ENCODE peak calls at places on chromosomes 5 and 9, in ten cellular contexts. E is body of pancreas, H is endothelial cell of umbilical vein, M is testis, Z is foreskin fibroblast, Y is neural progenitor cell, I is aorta, G is AG09309, S is brain microvascular endothelial cell, P is sigmoid colon. W is an unnamed sample.

GRCh38 chr9:85200726-85201402 is 531.3 kb downstream of the NTRK2 start:
- DNase-seq in G (peak; percentile 29), H (peak; percentile 94), P (no peak), Y (no peak), E (peak; percentile 82), S (peak; percentile 49), I (peak; percentile 53), M (no peak), Z (peak; percentile 34), W (no peak)

GRCh38 chr5:53923969-53924876 is 363.8 kb downstream of the NDUFS4 start:
- DNase-seq in Z (no peak), I (no peak), S (no peak), Y (no peak), G (no peak), P (no peak), H (no peak), M (no peak), E (no peak), W (no peak)

GRCh38 chr5:80835128-80835527 is 125.0 kb upstream of the RASGRF2 start:
- DNase-seq in M (no peak), I (no peak), G (no peak), E (no peak), P (no peak), Y (no peak), H (no peak), Z (no peak), S (no peak), W (no peak)

GRCh38 chr9:82673201-82673600 is 389.7 kb downstream of the RASEF start:
- DNase-seq in H (no peak), P (no peak), Z (no peak), Y (no peak), G (no peak), S (no peak), I (no peak), E (no peak), M (no peak), W (no peak)

GRCh38 chr9:96361668-96362067 is 21.8 kb downstream of the SLC35D2 start:
- DNase-seq in S (no peak), M (no peak), H (no peak), Z (no peak), P (no peak), G (no peak), E (no peak), Y (no peak), I (no peak), W (no peak)

GRCh38 chr5:137142371-137143243 is 356.5 kb downstream of the SPOCK1 start:
- DNase-seq in P (no peak), S (peak; percentile 69), M (peak; percentile 48), I (peak; percentile 80), G (peak; percentile 91), Z (peak; percentile 92), H (no peak), E (peak; percentile 28), Y (peak; percentile 40), W (peak; percentile 87)

GRCh38 chr9:135343733-135344522 is 135.7 kb upstream of the PPP1R26 start:
- DNase-seq in Y (peak; percentile 90), Z (peak; percentile 8), I (peak; percentile 57), H (peak; percentile 11), M (peak; percentile 67), P (peak; percentile 70), E (peak; percentile 59), G (no peak), S (peak; percentile 26), W (no peak)

GRCh38 chr5:32312194-32312681 is 501 bp downstream of the MTMR12 start:
- DNase-seq in I (peak; percentile 81), E (peak; percentile 77), M (peak; percentile 81), Y (peak; percentile 67), S (peak; percentile 43), G (peak; percentile 13), P (peak; percentile 93), Z (peak; percentile 55), H (peak; percentile 69), W (no peak)

GRCh38 chr5:55856511-55857246 is 5.5 kb downstream of the IL31RA start:
- DNase-seq in I (no peak), Z (no peak), G (no peak), P (no peak), H (peak; percentile 18), M (no peak), Y (no peak), S (no peak), E (no peak), W (no peak)
- H3K4me3 ChIP-seq in I (no peak overlapping the region), Z (no peak overlapping the region), G (no peak overlapping the region), P (no peak overlapping the region), H (no peak overlapping the region), M (no peak overlapping the region), Y (no peak overlapping the region), S (no peak overlapping the region), E (no peak overlapping the region), W (no peak overlapping the region)

GRCh38 chr5:1537166-1538154 is 13.7 kb upstream of the LPCAT1 start:
- DNase-seq in M (peak; percentile 9), H (no peak), Z (no peak), P (peak; percentile 32), I (peak; percentile 27), G (no peak), Y (no peak), E (no peak), S (no peak), W (peak; percentile 12)
- H3K4me3 ChIP-seq in M (no peak overlapping the region), H (no peak overlapping the region), Z (no peak overlapping the region), P (no peak overlapping the region), I (no peak overlapping the region), G (no peak overlapping the region), Y (no peak overlapping the region), E (no peak overlapping the region), S (no peak overlapping the region), W (peak overlapping the region; percentile 20)

DNA sequence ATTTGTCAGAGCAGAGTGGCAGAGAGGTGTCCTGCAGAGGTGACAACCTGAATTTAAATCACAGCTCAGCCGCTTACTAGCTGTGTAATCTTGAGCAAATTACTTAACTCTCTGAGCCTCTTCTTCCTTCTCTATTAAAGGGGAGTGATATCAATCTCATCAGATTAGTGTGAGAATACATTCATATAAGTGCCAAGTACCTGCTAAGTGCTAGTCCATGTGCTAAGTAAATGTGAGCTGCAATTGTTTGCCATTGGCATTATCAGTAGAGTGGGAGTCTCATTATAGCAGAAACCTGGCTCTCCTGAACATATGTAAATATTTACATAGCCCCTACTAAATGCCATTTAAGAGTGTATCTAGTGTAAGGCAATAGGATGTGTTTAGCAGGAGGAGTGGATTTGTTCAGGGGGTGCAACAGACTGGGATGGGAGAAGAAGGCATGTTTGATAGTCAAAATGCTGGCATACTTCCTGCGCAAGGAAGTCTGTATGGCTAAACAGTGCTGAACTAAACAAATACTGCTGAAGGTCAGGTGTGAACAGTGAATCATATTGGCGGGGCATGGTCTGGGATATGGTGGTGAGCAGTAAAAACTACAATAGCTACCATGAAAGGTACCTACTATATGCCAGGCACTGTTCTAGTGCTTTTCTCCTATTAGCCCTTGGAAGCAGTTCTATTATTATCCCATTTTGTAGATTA is 74.5 kb downstream of the F2RL2 start:
- DNase-seq in G (no peak), E (peak; percentile 72), P (no peak), M (no peak), Y (no peak), Z (no peak), I (no peak), H (no peak), S (no peak), W (no peak)
- H3K4me3 ChIP-seq in G (no peak overlapping the region), E (no peak overlapping the region), P (no peak overlapping the region), M (no peak overlapping the region), Y (no peak overlapping the region), Z (no peak overlapping the region), I (no peak overlapping the region), H (no peak overlapping the region), S (no peak overlapping the region), W (no peak overlapping the region)

GRCh38 chr9:7819984-7820383 is 20.4 kb upstream of the DMAC1 start:
- DNase-seq in Y (no peak), H (no peak), S (no peak), E (no peak), Z (no peak), M (no peak), G (no peak), I (no peak), P (no peak), W (no peak)

GRCh38 chr9:7811679-7812078 is 12.1 kb upstream of the DMAC1 start:
- DNase-seq in P (no peak), Z (no peak), Y (no peak), M (no peak), H (no peak), I (no peak), G (no peak), S (no peak), E (no peak), W (no peak)

GRCh38 chr9:7813030-7813429 is 13.5 kb upstream of the DMAC1 start:
- DNase-seq in M (no peak), Y (no peak), P (no peak), Z (no peak), I (no peak), E (no peak), H (no peak), S (no peak), G (no peak), W (no peak)

GRCh38 chr9:7816021-7816420 is 16.4 kb upstream of the DMAC1 start:
- DNase-seq in E (no peak), Y (no peak), S (no peak), P (no peak), M (no peak), G (no peak), H (peak; percentile 27), Z (no peak), I (no peak), W (no peak)
- H3K4me3 ChIP-seq in E (no peak overlapping the region), Y (no peak overlapping the region), S (no peak overlapping the region), P (no peak overlapping the region), M (no peak overlapping the region), G (no peak overlapping the region), H (no peak overlapping the region), Z (no peak overlapping the region), I (no peak overlapping the region), W (no peak overlapping the region)

DNA sequence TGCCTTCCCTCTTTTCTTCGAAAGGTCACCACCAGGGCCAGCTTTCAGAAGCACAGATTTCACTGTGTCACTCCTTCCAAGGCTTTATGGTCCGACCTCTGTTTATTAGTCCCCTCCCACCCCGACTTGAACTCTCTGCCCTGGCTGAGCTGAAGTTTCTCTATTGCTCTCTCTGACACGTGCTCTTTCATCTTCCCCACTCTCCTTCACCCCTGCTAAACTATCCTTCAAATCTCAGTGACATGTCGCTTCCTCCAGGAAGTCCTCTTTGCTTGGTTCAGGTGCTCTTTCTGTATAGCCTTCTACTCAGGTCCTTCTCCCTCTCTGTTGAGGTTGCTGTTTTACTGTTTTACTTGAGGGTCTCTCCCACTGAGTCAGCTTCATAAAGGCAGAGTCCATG is 64.4 kb downstream of the ARHGEF37 start:
- DNase-seq in M (no peak), G (no peak), Y (no peak), S (no peak), Z (no peak), H (no peak), P (no peak), I (no peak), E (no peak), W (no peak)
- H3K4me3 ChIP-seq in M (no peak overlapping the region), G (no peak overlapping the region), Y (no peak overlapping the region), S (no peak overlapping the region), Z (no peak overlapping the region), H (no peak overlapping the region), P (no peak overlapping the region), I (no peak overlapping the region), E (no peak overlapping the region), W (no peak overlapping the region)